ENCODE peak calls at places on chromosomes 3 and 15, in five cellular contexts. One of them, this sample, is unnamed.

GRCh38 chr3:157063926-157064325 is 96.0 kb downstream of the CCNL1 start:
- DNase-seq in Peyer's patch: no peak
- DNase-seq in left colon: no peak
- DNase-seq in neural crest cell: no peak
- DNase-seq in activated gamma-delta T cell treated with Interleukin-2 at 50 U/mL for 16 hours: no peak
- DNase-seq in this sample: no peak

GRCh38 chr3:155435821-155436220 is 142.3 kb upstream of the STRIT1 start:
- DNase-seq in Peyer's patch: no peak
- DNase-seq in left colon: no peak
- DNase-seq in neural crest cell: no peak
- DNase-seq in activated gamma-delta T cell treated with Interleukin-2 at 50 U/mL for 16 hours: no peak
- DNase-seq in this sample: no peak

GRCh38 chr15:96887730-96888129 is 557.2 kb downstream of the NR2F2 start:
- DNase-seq in Peyer's patch: no peak
- DNase-seq in left colon: no peak
- DNase-seq in neural crest cell: no peak
- DNase-seq in activated gamma-delta T cell treated with Interleukin-2 at 50 U/mL for 16 hours: no peak
- DNase-seq in this sample: no peak

GRCh38 chr3:19645093-19645492 is 288.9 kb downstream of the EFHB start:
- DNase-seq in Peyer's patch: no peak
- DNase-seq in left colon: no peak
- DNase-seq in neural crest cell: no peak
- DNase-seq in activated gamma-delta T cell treated with Interleukin-2 at 50 U/mL for 16 hours: no peak
- DNase-seq in this sample: no peak

GRCh38 chr3:41277790-41278465 is 78.6 kb downstream of the CTNNB1 start:
- DNase-seq in Peyer's patch: no peak
- DNase-seq in left colon: no peak
- DNase-seq in neural crest cell: no peak
- DNase-seq in activated gamma-delta T cell treated with Interleukin-2 at 50 U/mL for 16 hours: no peak
- DNase-seq in this sample: no peak

GRCh38 chr3:183664913-183665381 is 29.5 kb downstream of the KLHL24 start:
- DNase-seq in Peyer's patch: no peak
- DNase-seq in left colon: no peak
- DNase-seq in neural crest cell: no peak
- DNase-seq in activated gamma-delta T cell treated with Interleukin-2 at 50 U/mL for 16 hours: no peak
- DNase-seq in this sample: no peak

GRCh38 chr15:80732818-80733217 is 37.7 kb downstream of the ABHD17C start:
- DNase-seq in Peyer's patch: no peak
- DNase-seq in left colon: no peak
- DNase-seq in neural crest cell: no peak
- DNase-seq in activated gamma-delta T cell treated with Interleukin-2 at 50 U/mL for 16 hours: no peak
- DNase-seq in this sample: no peak

GRCh38 chr3:193761969-193762368 is 169.0 kb downstream of the OPA1 start:
- DNase-seq in Peyer's patch: no peak
- DNase-seq in left colon: no peak
- DNase-seq in neural crest cell: no peak
- DNase-seq in activated gamma-delta T cell treated with Interleukin-2 at 50 U/mL for 16 hours: no peak
- DNase-seq in this sample: no peak

GRCh38 chr15:101167791-101168462 is 83.9 kb downstream of the CHSY1 start:
- DNase-seq in Peyer's patch: no peak
- DNase-seq in left colon: peak; percentile 33
- DNase-seq in neural crest cell: no peak
- DNase-seq in activated gamma-delta T cell treated with Interleukin-2 at 50 U/mL for 16 hours: peak; percentile 64
- DNase-seq in this sample: no peak

GRCh38 chr3:50167069-50167781 is 12.1 kb downstream of the SEMA3F start:
- DNase-seq in Peyer's patch: peak; percentile 74
- DNase-seq in left colon: peak; percentile 56
- DNase-seq in neural crest cell: no peak
- DNase-seq in activated gamma-delta T cell treated with Interleukin-2 at 50 U/mL for 16 hours: no peak
- DNase-seq in this sample: no peak

GRCh38 chr3:186540444-186541226 is 3.5 kb downstream of the CRYGS start:
- DNase-seq in Peyer's patch: peak; percentile 60
- DNase-seq in left colon: peak; percentile 80
- DNase-seq in neural crest cell: peak; percentile 68
- DNase-seq in activated gamma-delta T cell treated with Interleukin-2 at 50 U/mL for 16 hours: peak; percentile 81
- DNase-seq in this sample: peak; percentile 55

GRCh38 chr15:65212097-65212496 is 824 bp upstream of the CILP start:
- DNase-seq in Peyer's patch: no peak
- DNase-seq in left colon: peak; percentile 19
- DNase-seq in neural crest cell: no peak
- DNase-seq in activated gamma-delta T cell treated with Interleukin-2 at 50 U/mL for 16 hours: peak; percentile 10
- DNase-seq in this sample: peak; percentile 63

GRCh38 chr3:43959498-43960447 is 269.0 kb downstream of the ABHD5 start:
- DNase-seq in Peyer's patch: no peak
- DNase-seq in left colon: no peak
- DNase-seq in neural crest cell: no peak
- DNase-seq in activated gamma-delta T cell treated with Interleukin-2 at 50 U/mL for 16 hours: no peak
- DNase-seq in this sample: peak; percentile 73

GRCh38 chr3:163306405-163306804 is 1771.9 kb downstream of the SI start:
- DNase-seq in Peyer's patch: no peak
- DNase-seq in left colon: no peak
- DNase-seq in neural crest cell: no peak
- DNase-seq in activated gamma-delta T cell treated with Interleukin-2 at 50 U/mL for 16 hours: no peak
- DNase-seq in this sample: no peak

GRCh38 chr3:123353852-123354238 is 95.0 kb downstream of the ADCY5 start:
- DNase-seq in Peyer's patch: no peak
- DNase-seq in left colon: no peak
- DNase-seq in neural crest cell: no peak
- DNase-seq in activated gamma-delta T cell treated with Interleukin-2 at 50 U/mL for 16 hours: no peak
- DNase-seq in this sample: no peak

GRCh38 chr15:42940527-42940926 is 19.9 kb upstream of the TTBK2 start:
- DNase-seq in Peyer's patch: no peak
- DNase-seq in left colon: no peak
- DNase-seq in neural crest cell: no peak
- DNase-seq in activated gamma-delta T cell treated with Interleukin-2 at 50 U/mL for 16 hours: no peak
- DNase-seq in this sample: no peak

GRCh38 chr3:52277972-52278509 is 408 bp downstream of the WDR82 start:
- DNase-seq in Peyer's patch: no peak
- DNase-seq in left colon: peak; percentile 68
- DNase-seq in neural crest cell: peak; percentile 58
- DNase-seq in activated gamma-delta T cell treated with Interleukin-2 at 50 U/mL for 16 hours: peak; percentile 62
- DNase-seq in this sample: peak; percentile 84

GRCh38 chr15:90184786-90185704 is 16.1 kb upstream of the SEMA4B start:
- DNase-seq in Peyer's patch: peak; percentile 91
- DNase-seq in left colon: peak; percentile 81
- DNase-seq in neural crest cell: peak; percentile 47
- DNase-seq in activated gamma-delta T cell treated with Interleukin-2 at 50 U/mL for 16 hours: peak; percentile 47
- DNase-seq in this sample: peak; percentile 61

GRCh38 chr3:16060945-16061344 is 113.5 kb upstream of the GALNT15 start:
- DNase-seq in Peyer's patch: no peak
- DNase-seq in left colon: no peak
- DNase-seq in neural crest cell: no peak
- DNase-seq in activated gamma-delta T cell treated with Interleukin-2 at 50 U/mL for 16 hours: no peak
- DNase-seq in this sample: no peak

GRCh38 chr15:82855286-82856092 is 46.1 kb downstream of the WHAMM start:
- DNase-seq in Peyer's patch: no peak
- DNase-seq in left colon: no peak
- DNase-seq in neural crest cell: no peak
- DNase-seq in activated gamma-delta T cell treated with Interleukin-2 at 50 U/mL for 16 hours: no peak
- DNase-seq in this sample: no peak

GRCh38 chr15:81209635-81210034 is 13.0 kb downstream of the IL16 start:
- DNase-seq in Peyer's patch: no peak
- DNase-seq in left colon: no peak
- DNase-seq in neural crest cell: no peak
- DNase-seq in activated gamma-delta T cell treated with Interleukin-2 at 50 U/mL for 16 hours: no peak
- DNase-seq in this sample: no peak

GRCh38 chr15:57777034-57777433 is 70.5 kb downstream of the POLR2M start:
- DNase-seq in Peyer's patch: no peak
- DNase-seq in left colon: no peak
- DNase-seq in neural crest cell: no peak
- DNase-seq in activated gamma-delta T cell treated with Interleukin-2 at 50 U/mL for 16 hours: no peak
- DNase-seq in this sample: no peak

This sample was measured in D341Med.